ENCODE peak calls at places on chromosomes 11 and 22, in seven cellular contexts. One of them, this sample, is unnamed.

GRCh38 chr11:67998150-67999045 is 5.5 kb downstream of the UNC93B1 start:
- DNase-seq in fibroblast of lung: no peak
- DNase-seq in H7: peak; percentile 14
- DNase-seq in EH: no peak
- DNase-seq in ureter: peak; percentile 56
- DNase-seq in stimulated activated CD4-positive, alpha-beta T cell treated with anti-CD3 and anti-CD28 coated beads, Interleukin-2, amount 100 ng/mL, for 48 hours: no peak
- DNase-seq in kidney: no peak
- DNase-seq in this sample: no peak

GRCh38 chr11:128469220-128469619 is 118.1 kb downstream of the ETS1 start:
- DNase-seq in ureter: no peak
- DNase-seq in fibroblast of lung: no peak
- DNase-seq in EH: no peak
- DNase-seq in stimulated activated CD4-positive, alpha-beta T cell treated with anti-CD3 and anti-CD28 coated beads, Interleukin-2, amount 100 ng/mL, for 48 hours: no peak
- DNase-seq in H7: no peak
- DNase-seq in kidney: no peak
- DNase-seq in this sample: peak; percentile 56

GRCh38 chr22:19722175-19722914 is 994 bp upstream of the GP1BB start:
- DNase-seq in EH: no peak
- DNase-seq in fibroblast of lung: no peak
- DNase-seq in stimulated activated CD4-positive, alpha-beta T cell treated with anti-CD3 and anti-CD28 coated beads, Interleukin-2, amount 100 ng/mL, for 48 hours: no peak
- DNase-seq in H7: peak; percentile 86
- DNase-seq in ureter: no peak
- DNase-seq in kidney: no peak
- DNase-seq in this sample: no peak

GRCh38 chr22:24775769-24776492 is 1.4 kb upstream of the PIWIL3 start:
- DNase-seq in EH: peak; percentile 6
- DNase-seq in ureter: no peak
- DNase-seq in H7: no peak
- DNase-seq in fibroblast of lung: no peak
- DNase-seq in kidney: no peak
- DNase-seq in stimulated activated CD4-positive, alpha-beta T cell treated with anti-CD3 and anti-CD28 coated beads, Interleukin-2, amount 100 ng/mL, for 48 hours: no peak
- DNase-seq in this sample: no peak

GRCh38 chr22:46436595-46437163 is 100.7 kb downstream of the CELSR1 start:
- DNase-seq in ureter: no peak
- DNase-seq in kidney: no peak
- DNase-seq in H7: no peak
- DNase-seq in EH: peak; percentile 43
- DNase-seq in fibroblast of lung: peak; percentile 4
- DNase-seq in stimulated activated CD4-positive, alpha-beta T cell treated with anti-CD3 and anti-CD28 coated beads, Interleukin-2, amount 100 ng/mL, for 48 hours: no peak
- DNase-seq in this sample: no peak

GRCh38 chr11:65112226-65112550 is 516 bp downstream of the TM7SF2 start:
- DNase-seq in stimulated activated CD4-positive, alpha-beta T cell treated with anti-CD3 and anti-CD28 coated beads, Interleukin-2, amount 100 ng/mL, for 48 hours: no peak
- DNase-seq in kidney: no peak
- DNase-seq in H7: peak; percentile 86
- DNase-seq in fibroblast of lung: no peak
- DNase-seq in EH: no peak
- DNase-seq in ureter: no peak
- DNase-seq in this sample: peak; percentile 51

GRCh38 chr22:47610281-47610680 is 847.8 kb downstream of the TBC1D22A start:
- DNase-seq in fibroblast of lung: no peak
- DNase-seq in stimulated activated CD4-positive, alpha-beta T cell treated with anti-CD3 and anti-CD28 coated beads, Interleukin-2, amount 100 ng/mL, for 48 hours: no peak
- DNase-seq in EH: no peak
- DNase-seq in kidney: peak; percentile 52
- DNase-seq in ureter: no peak
- DNase-seq in H7: no peak
- DNase-seq in this sample: no peak

GRCh38 chr11:36150986-36151385 is 138.2 kb downstream of the COMMD9 start:
- DNase-seq in EH: peak; percentile 39
- DNase-seq in ureter: no peak
- DNase-seq in stimulated activated CD4-positive, alpha-beta T cell treated with anti-CD3 and anti-CD28 coated beads, Interleukin-2, amount 100 ng/mL, for 48 hours: no peak
- DNase-seq in kidney: no peak
- DNase-seq in fibroblast of lung: no peak
- DNase-seq in H7: no peak
- DNase-seq in this sample: no peak

GRCh38 chr22:39457047-39457545 is 284 bp downstream of the MGAT3 start:
- DNase-seq in kidney: no peak
- DNase-seq in ureter: no peak
- DNase-seq in fibroblast of lung: no peak
- DNase-seq in H7: peak; percentile 97
- DNase-seq in stimulated activated CD4-positive, alpha-beta T cell treated with anti-CD3 and anti-CD28 coated beads, Interleukin-2, amount 100 ng/mL, for 48 hours: no peak
- DNase-seq in EH: no peak
- DNase-seq in this sample: peak; percentile 82

This sample was measured in GM20000.